ENCODE peak calls at places on chromosomes 4 and X, in six cellular contexts. One of them, this sample, is unnamed.
A peak's percentile ranks its signal among the peaks of the same experiment; 100 is the strongest.

GRCh38 chrX:23365541-23365940 is 30.9 kb downstream of the PTCHD1 start:
- DNase-seq in WTC11: no peak
- DNase-seq in fibroblast of mammary gland: no peak
- DNase-seq in GM06990: no peak
- DNase-seq in sigmoid colon: no peak
- DNase-seq in foreskin fibroblast: no peak
- DNase-seq in this sample: no peak

GRCh38 chr4:76689079-76689817 is 208.7 kb downstream of the SOWAHB start:
- DNase-seq in WTC11: peak; percentile 81
- DNase-seq in fibroblast of mammary gland: no peak
- DNase-seq in GM06990: peak; percentile 32
- DNase-seq in sigmoid colon: no peak
- DNase-seq in foreskin fibroblast: peak; percentile 78
- DNase-seq in this sample: no peak

GRCh38 chrX:47247206-47247998 is 14.6 kb downstream of the USP11 start:
- DNase-seq in WTC11: no peak
- DNase-seq in fibroblast of mammary gland: peak; percentile 93
- DNase-seq in GM06990: no peak
- DNase-seq in sigmoid colon: peak; percentile 57
- DNase-seq in foreskin fibroblast: peak; percentile 69
- DNase-seq in this sample: no peak

GRCh38 chr4:37446016-37446415 is 201.5 kb downstream of the NWD2 start:
- DNase-seq in WTC11: no peak
- DNase-seq in fibroblast of mammary gland: no peak
- DNase-seq in GM06990: no peak
- DNase-seq in sigmoid colon: no peak
- DNase-seq in foreskin fibroblast: no peak
- DNase-seq in this sample: no peak

GRCh38 chr4:88215351-88215750 is 56.9 kb upstream of the ABCG2 start:
- DNase-seq in WTC11: no peak
- DNase-seq in fibroblast of mammary gland: peak; percentile 14
- DNase-seq in GM06990: no peak
- DNase-seq in sigmoid colon: no peak
- DNase-seq in foreskin fibroblast: peak; percentile 46
- DNase-seq in this sample: no peak

GRCh38 chrX:128698528-128698927 is 646.3 kb upstream of the ACTRT1 start:
- DNase-seq in WTC11: no peak
- DNase-seq in fibroblast of mammary gland: peak; percentile 0
- DNase-seq in GM06990: no peak
- DNase-seq in sigmoid colon: peak; percentile 78
- DNase-seq in foreskin fibroblast: no peak
- DNase-seq in this sample: no peak

GRCh38 chrX:39309721-39310152 is 508.5 kb downstream of the MID1IP1 start:
- DNase-seq in WTC11: no peak
- DNase-seq in fibroblast of mammary gland: no peak
- DNase-seq in GM06990: no peak
- DNase-seq in sigmoid colon: no peak
- DNase-seq in foreskin fibroblast: no peak
- DNase-seq in this sample: no peak

GRCh38 chrX:915427-916234 is 285.0 kb downstream of the SHOX start:
- DNase-seq in WTC11: no peak
- DNase-seq in fibroblast of mammary gland: no peak
- DNase-seq in GM06990: no peak
- DNase-seq in sigmoid colon: no peak
- DNase-seq in foreskin fibroblast: no peak
- DNase-seq in this sample: no peak

This sample was measured in GM04503.